ENCODE peak calls at places on chromosomes 4 and X, in five cellular contexts. H is cardiac fibroblast, A is suprapubic skin, E is GM13976, Q is choroid plexus epithelial cell. W is an unnamed sample.

GRCh38 chr4:98794565-98795205 is 134.2 kb downstream of the EIF4E start:
- DNase-seq in H (peak), A (no peak), E (no peak), Q (peak), W (no peak)

GRCh38 chr4:185817403-185817818 is 5.4 kb upstream of the SORBS2 start:
- DNase-seq in H (no peak), A (no peak), E (no peak), Q (no peak), W (no peak)

GRCh38 chrX:41027388-41027787 is 57.9 kb upstream of the USP9X start:
- DNase-seq in H (peak), A (no peak), E (no peak), Q (peak), W (no peak)

GRCh38 chr4:94765174-94765573 is 7.4 kb downstream of the BMPR1B start:
- DNase-seq in H (no peak), A (no peak), E (no peak), Q (no peak), W (no peak)

GRCh38 chrX:119501511-119502148 is 33.4 kb downstream of the SLC25A5 start:
- DNase-seq in H (no peak), A (peak), E (no peak), Q (no peak), W (no peak)

GRCh38 chr4:115110191-115111166 is 2.9 kb downstream of the NDST4 start:
- DNase-seq in H (peak), A (no peak), E (no peak), Q (peak), W (no peak)

GRCh38 chr4:25401066-25401465 is 24.0 kb downstream of the ANAPC4 start:
- DNase-seq in H (no peak), A (no peak), E (no peak), Q (peak), W (no peak)

GRCh38 chr4:159107203-159107921 is 4.5 kb downstream of the RAPGEF2 start:
- DNase-seq in H (no peak), A (no peak), E (no peak), Q (peak), W (no peak)

GRCh38 chr4:1053080-1053661 is 41.7 kb downstream of the FGFRL1 start:
- DNase-seq in H (peak), A (peak), E (no peak), Q (peak), W (no peak)

GRCh38 chr4:169051331-169051730 is 41.3 kb upstream of the CBR4 start:
- DNase-seq in H (no peak), A (no peak), E (no peak), Q (no peak), W (no peak)

GRCh38 chr4:158159054-158159717 is 13.6 kb downstream of the GASK1B start:
- DNase-seq in H (peak), A (no peak), E (no peak), Q (peak), W (no peak)

GRCh38 chrX:52420824-52421443 is 52.1 kb downstream of the XAGE2 start:
- DNase-seq in H (peak), A (no peak), E (no peak), Q (peak), W (no peak)

GRCh38 chr4:6221851-6222760 is 21.8 kb upstream of the JAKMIP1 start:
- DNase-seq in H (peak), A (no peak), E (peak), Q (peak), W (peak)

GRCh38 chr4:182560358-182560757 is 317.2 kb downstream of the TENM3 start:
- DNase-seq in H (no peak), A (no peak), E (no peak), Q (peak), W (no peak)

GRCh38 chrX:139203681-139204575 is 326.6 kb upstream of the F9 start:
- DNase-seq in H (no peak), A (no peak), E (peak), Q (no peak), W (peak)

GRCh38 chrX:1391370-1391706 is 575 bp downstream of the SLC25A6 start:
- DNase-seq in H (no peak), A (no peak), E (peak), Q (no peak), W (peak)

GRCh38 chrX:154411981-154412340 is 622 bp downstream of the TAFAZZIN start:
- DNase-seq in H (peak), A (peak), E (peak), Q (peak), W (peak)

GRCh38 chr4:84089652-84090437 is 409.2 kb downstream of the NKX6-1 start:
- DNase-seq in H (no peak), A (no peak), E (no peak), Q (no peak), W (no peak)

GRCh38 chr4:155322782-155323181 is 54.0 kb downstream of the MAP9 start:
- DNase-seq in H (no peak), A (no peak), E (no peak), Q (no peak), W (no peak)

GRCh38 chr4:165364452-165365080 is 14.2 kb upstream of the CPE start:
- DNase-seq in H (peak), A (no peak), E (no peak), Q (no peak), W (no peak)

GRCh38 chrX:8873102-8873501 is 71.9 kb upstream of the FAM9A start:
- DNase-seq in H (no peak), A (no peak), E (no peak), Q (no peak), W (no peak)

GRCh38 chrX:2330910-2331309 is 169.9 kb downstream of the DHRSX start:
- DNase-seq in H (no peak), A (no peak), E (no peak), Q (no peak), W (no peak)

GRCh38 chrX:36684053-36684452 is 324.1 kb upstream of the FAM47C start:
- DNase-seq in H (no peak), A (no peak), E (no peak), Q (no peak), W (no peak)
- TF ChIP-seq CTCF in H (no peak), A (no peak), E (no peak), Q (no peak), W (no peak)

GRCh38 chrX:150362599-150363481 is at the start of gene MAMLD1:
- DNase-seq in H (peak), A (peak), E (peak), Q (peak), W (peak)
- TF ChIP-seq CTCF in H (peak), A (no peak), E (no peak), Q (peak), W (no peak)

DNA sequence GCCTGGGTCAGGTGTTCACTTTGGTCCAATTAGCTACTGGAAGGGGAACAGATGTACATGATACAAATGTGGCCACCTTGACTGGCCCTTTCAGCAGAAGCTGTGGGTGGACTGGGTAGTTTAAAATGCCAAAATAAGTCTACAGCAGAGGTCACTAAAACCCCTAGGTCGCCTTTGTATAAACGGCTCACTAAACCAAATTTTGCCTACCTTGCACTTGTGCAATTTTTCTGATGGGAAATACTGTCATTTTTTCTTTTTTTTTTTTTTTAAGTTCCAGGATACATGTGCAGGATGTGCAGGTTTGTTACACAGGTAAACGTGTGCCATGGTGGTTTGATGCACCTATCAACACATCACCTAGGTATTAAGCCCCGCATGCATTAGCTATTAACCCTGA is 109.8 kb downstream of the EGF start:
- DNase-seq in H (no peak), A (no peak), E (no peak), Q (no peak), W (no peak)
- TF ChIP-seq CTCF in H (no peak), A (no peak), E (no peak), Q (no peak), W (no peak)

GRCh38 chrX:26442340-26442739 is 226.4 kb downstream of the MAGEB5 start:
- DNase-seq in H (peak), A (no peak), E (no peak), Q (peak), W (no peak)
- TF ChIP-seq CTCF in H (peak), A (no peak), E (peak), Q (peak), W (peak)

DNA sequence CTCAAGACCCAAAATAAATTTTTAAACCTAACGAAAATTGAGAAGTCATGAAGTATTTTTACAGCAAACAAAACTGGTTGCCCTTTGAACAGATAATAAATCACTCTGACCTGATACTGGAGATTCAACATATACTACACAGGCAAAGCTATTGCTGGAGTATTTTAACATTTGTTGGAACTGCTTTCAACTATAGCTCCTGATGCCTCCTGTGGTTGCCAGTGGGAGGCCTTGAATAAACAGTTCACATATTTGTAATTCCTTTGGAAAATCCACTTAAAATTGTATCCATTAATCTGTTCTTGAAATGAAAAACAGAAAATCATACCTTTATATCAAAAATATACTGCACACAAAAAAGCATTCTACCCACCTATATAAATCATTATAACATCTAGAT is 605.1 kb downstream of the KCTD8 start:
- DNase-seq in H (no peak), A (no peak), E (no peak), Q (peak), W (no peak)
- TF ChIP-seq CTCF in H (no peak), A (no peak), E (no peak), Q (peak), W (no peak)

DNA sequence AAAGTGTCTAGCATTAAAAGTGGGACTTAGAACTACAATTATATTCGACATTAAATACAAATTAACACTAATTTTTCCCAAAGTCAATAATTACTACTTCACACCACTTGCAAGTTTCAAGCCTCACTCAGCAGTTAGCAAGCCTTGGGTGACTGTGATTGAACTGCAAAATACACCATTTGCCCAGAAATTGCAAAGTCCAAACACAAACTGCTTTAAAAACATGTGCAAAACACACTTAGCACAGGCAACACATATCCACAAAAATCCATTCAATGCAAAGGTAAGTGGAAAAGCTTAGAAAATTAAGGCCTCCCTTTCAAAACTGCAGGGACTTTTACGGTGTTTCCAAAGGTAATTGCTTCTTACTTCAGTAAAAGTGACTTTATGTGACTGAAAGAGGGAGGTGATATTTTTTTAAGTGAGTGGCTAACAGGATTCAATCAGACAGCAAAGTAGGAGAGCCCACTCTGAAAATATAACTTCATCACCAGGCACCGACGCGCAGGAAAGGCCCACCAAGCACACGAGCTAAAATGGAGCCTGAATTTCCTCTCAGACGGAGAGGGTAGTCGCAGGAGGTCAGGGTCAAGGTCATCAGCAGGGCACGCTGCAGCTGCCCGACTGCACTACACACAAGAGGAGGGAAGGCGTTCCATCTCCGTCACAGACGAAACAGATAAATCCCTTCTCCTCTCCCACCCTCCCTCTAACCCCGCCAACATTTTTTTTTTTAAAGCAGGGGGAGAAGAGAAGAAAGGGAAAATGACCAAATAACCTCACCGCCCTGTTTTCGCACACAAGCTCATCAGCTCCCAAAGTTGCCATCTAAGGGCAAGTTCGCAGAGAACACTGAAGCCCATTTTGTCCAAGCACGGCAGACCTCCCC is 3.1 kb downstream of the ZNF827 start:
- DNase-seq in H (peak), A (no peak), E (peak), Q (no peak), W (peak)
- TF ChIP-seq CTCF in H (no peak), A (no peak), E (no peak), Q (no peak), W (no peak)

DNA sequence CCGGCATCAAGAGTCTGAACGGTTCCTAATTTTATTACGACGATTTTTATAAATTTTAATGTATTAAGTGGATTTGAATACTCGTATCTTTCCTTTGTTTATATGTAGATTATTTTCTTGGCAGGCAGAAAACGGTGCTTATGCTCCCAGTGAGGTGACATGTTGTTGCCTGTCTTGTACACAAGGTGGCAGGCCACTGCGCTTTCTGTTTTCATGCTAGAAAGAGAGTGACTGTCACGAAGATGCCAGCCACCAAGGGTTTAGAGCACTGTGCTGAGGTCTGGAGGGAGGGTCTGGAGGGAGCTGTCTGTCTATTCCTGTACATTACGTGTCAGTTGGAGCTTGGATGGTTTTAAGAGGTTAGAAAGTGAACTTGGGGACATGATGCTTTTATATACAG is 87.7 kb downstream of the SHROOM2 start:
- DNase-seq in H (no peak), A (no peak), E (peak), Q (peak), W (peak)
- TF ChIP-seq CTCF in H (peak), A (no peak), E (peak), Q (peak), W (peak)

W was measured in glutamatergic neuron.